ENCODE peak calls at places on chromosomes 4 and X, in four cellular contexts. X, U, L and F are unnamed samples.

GRCh38 chr4:30434656-30435055 is 285.5 kb upstream of the PCDH7 start:
- DNase-seq in X (no peak), U (no peak), L (no peak), F (no peak)

GRCh38 chrX:140467211-140467610 is 37.7 kb downstream of the SOX3 start:
- DNase-seq in X (no peak), U (no peak), L (no peak), F (no peak)

GRCh38 chrX:151169783-151170182 is 6.6 kb upstream of the GPR50 start:
- DNase-seq in X (no peak), U (no peak), L (no peak), F (no peak)

GRCh38 chr4:4981827-4982226 is 37.4 kb downstream of the CYTL1 start:
- DNase-seq in X (no peak), U (peak), L (no peak), F (no peak)

GRCh38 chr4:98452091-98452490 is 190.9 kb downstream of the RAP1GDS1 start:
- DNase-seq in X (no peak), U (no peak), L (no peak), F (no peak)

GRCh38 chrX:29024813-29025342 is 437.6 kb downstream of the IL1RAPL1 start:
- DNase-seq in X (no peak), U (peak), L (no peak), F (no peak)

GRCh38 chr4:151192556-151193235 is 84.3 kb upstream of the PRSS48 start:
- DNase-seq in X (no peak), U (peak), L (no peak), F (no peak)

GRCh38 chr4:177761692-177762091 is 319.5 kb upstream of the AGA start:
- DNase-seq in X (no peak), U (no peak), L (no peak), F (no peak)

GRCh38 chr4:141768954-141769353 is 132.6 kb downstream of the IL15 start:
- DNase-seq in X (no peak), U (peak), L (peak), F (no peak)

GRCh38 chrX:11352296-11352741 is 59.1 kb downstream of the AMELX start:
- DNase-seq in X (no peak), U (no peak), L (no peak), F (no peak)

GRCh38 chrX:27964432-27964831 is 16.8 kb downstream of the DCAF8L1 start:
- DNase-seq in X (no peak), U (no peak), L (no peak), F (no peak)

GRCh38 chrX:18875256-18875878 is 108.5 kb downstream of the PHKA2 start:
- DNase-seq in X (no peak), U (no peak), L (peak), F (no peak)

GRCh38 chr4:125388653-125389052 is 73.9 kb downstream of the FAT4 start:
- DNase-seq in X (no peak), U (peak), L (peak), F (no peak)